ENCODE peak calls at places on chromosomes 16 and 17, in five cellular contexts. R, M, F, L and W are unnamed samples.

GRCh38 chr16:23452221-23452571 is 793 bp downstream of the COG7 start:
- DNase-seq in R (no peak), M (no peak), F (no peak), L (no peak), W (no peak)

GRCh38 chr17:75919611-75920010 is 14.9 kb upstream of the MRPL38 start:
- DNase-seq in R (no peak), M (no peak), F (no peak), L (no peak), W (no peak)

GRCh38 chr17:64118452-64118979 is 11.4 kb downstream of the ERN1 start:
- DNase-seq in R (no peak), M (peak; percentile 74), F (no peak), L (no peak), W (peak; percentile 44)

GRCh38 chr17:57566724-57567123 is 178.4 kb downstream of the CCDC182 start:
- DNase-seq in R (no peak), M (no peak), F (peak; percentile 43), L (no peak), W (no peak)

GRCh38 chr17:55730380-55730779 is 7.7 kb upstream of the TMEM100 start:
- DNase-seq in R (no peak), M (no peak), F (no peak), L (no peak), W (no peak)

GRCh38 chr16:81521141-81521626 is 76.6 kb downstream of the CMIP start:
- DNase-seq in R (peak; percentile 62), M (no peak), F (no peak), L (no peak), W (no peak)

GRCh38 chr16:13919330-13919682 is 648 bp upstream of the ERCC4 start:
- DNase-seq in R (no peak), M (no peak), F (no peak), L (no peak), W (no peak)

GRCh38 chr17:80502578-80502877 is 26.1 kb upstream of the NPTX1 start:
- DNase-seq in R (no peak), M (no peak), F (no peak), L (no peak), W (no peak)

GRCh38 chr16:64878964-64879363 is 242.9 kb downstream of the CDH11 start:
- DNase-seq in R (no peak), M (no peak), F (peak; percentile 86), L (no peak), W (no peak)

DNA sequence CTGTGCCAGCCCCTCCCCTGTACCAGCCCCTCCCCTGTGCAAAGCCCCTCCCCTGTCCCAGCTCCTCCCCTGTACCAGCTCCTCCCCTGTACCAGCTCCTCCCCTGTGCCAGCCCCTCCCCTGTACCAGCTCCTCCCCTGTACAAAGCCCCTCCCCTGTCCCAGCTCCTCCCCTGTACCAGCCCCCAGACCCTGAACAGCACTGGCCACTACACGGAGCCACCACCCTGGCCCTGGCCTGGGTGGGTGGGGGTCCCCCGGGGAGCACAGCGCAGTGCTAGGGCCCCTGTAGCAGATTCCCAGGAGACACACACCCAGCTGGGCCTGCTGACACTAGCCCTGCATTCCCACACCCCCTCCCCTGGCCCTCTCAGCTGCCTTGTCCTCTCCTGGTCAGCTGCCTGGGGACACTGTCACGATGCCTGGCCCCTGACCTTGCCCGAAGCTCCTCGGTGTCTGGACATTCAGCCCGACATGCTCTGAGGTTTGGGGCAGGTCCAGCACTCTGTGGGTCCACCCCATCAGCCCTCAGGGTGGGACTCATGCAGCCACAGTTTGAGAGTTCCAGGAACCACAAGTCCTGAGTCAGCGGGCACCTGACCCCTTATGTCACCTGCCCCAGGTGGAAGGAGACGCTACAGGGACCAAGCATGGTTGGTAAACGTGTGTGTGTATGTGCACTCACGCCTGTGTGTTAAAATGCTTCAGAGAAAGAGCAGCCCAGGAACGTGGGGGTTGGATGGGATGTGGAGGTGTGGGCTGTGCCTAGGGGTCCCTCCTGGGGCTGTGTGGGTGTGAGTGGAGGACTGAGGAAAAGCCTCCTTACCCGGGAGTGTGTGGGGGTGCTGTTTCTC is 114.2 kb downstream of the METRNL start:
- DNase-seq in R (peak; percentile 78), M (peak; percentile 47), F (no peak), L (no peak), W (peak; percentile 20)
- H3K9me3 ChIP-seq in R (no peaks in the 10 kb centered on the region), M (peaks cover 1% of the 10 kb centered on the region), F (no peaks in the 10 kb centered on the region), L (peaks cover 11% of the 10 kb centered on the region), W (peaks cover 1% of the 10 kb centered on the region)

DNA sequence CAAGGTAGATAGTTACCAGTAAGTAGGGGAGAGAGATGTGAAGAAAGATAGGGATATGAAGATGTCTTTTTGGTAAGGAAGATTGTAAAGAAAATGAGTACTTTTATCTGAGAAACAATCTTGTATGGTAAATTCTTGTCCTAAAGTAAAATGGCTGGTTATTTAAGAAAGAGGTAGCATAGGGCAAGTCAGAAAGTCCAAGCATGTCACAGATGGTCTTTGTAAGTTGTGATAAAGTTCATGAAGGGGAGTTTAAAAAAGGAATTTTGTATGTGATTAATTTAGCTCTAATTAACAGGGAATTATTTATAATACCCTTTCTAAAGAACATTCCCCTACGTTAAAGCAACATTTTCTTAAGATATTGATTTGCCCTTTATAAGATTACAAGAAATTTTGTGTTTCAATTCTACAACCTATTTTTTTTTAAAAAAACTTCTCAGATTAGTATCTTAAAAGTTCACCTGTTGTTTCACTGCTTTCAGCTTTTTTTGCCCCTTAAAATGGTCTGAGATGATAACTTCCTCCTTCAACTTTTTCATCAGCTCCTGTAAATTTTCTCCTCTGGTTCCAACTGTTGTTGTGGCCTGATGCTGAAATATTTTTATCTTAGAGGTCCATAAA is 16.2 kb upstream of the CPHXL start:
- DNase-seq in R (no peak), M (no peak), F (no peak), L (no peak), W (no peak)
- H3K9me3 ChIP-seq in R (no peaks in the 10 kb centered on the region), M (peaks cover 4% of the 10 kb centered on the region), F (no peaks in the 10 kb centered on the region), L (peaks cover 9% of the 10 kb centered on the region), W (peaks cover 19% of the 10 kb centered on the region)

DNA sequence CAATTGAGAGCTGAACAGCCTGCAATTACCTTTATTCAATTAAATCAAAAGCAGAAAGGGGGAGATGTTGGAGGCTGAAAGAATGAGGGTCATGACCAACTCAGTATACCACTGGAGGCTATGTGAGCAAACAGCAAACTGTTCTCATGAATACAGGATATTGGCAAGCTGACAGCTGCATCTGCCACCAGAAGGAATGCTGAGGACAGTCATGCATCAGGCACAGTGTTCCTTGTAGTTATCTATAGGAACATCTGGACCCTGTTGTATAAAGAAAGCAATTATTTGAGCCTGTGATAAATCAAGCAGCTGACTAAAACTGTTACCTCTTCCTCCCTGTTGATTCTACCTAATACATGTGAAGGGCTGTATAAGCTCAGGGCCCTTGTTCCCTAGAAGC is 2064.6 kb downstream of the TP53TG3F start:
- DNase-seq in R (no peak), M (no peak), F (no peak), L (no peak), W (no peak)
- H3K9me3 ChIP-seq in R (no peaks in the 10 kb centered on the region), M (peaks cover 13% of the 10 kb centered on the region), F (peaks cover 10% of the 10 kb centered on the region), L (peaks cover 3% of the 10 kb centered on the region), W (no peaks in the 10 kb centered on the region)

GRCh38 chr16:35192993-35193392 is 1733.6 kb downstream of the TP53TG3F start:
- DNase-seq in R (no peak), M (no peak), F (no peak), L (no peak), W (no peak)
- H3K9me3 ChIP-seq in R (no peaks in the 10 kb centered on the region), M (peaks cover 15% of the 10 kb centered on the region), F (no peaks in the 10 kb centered on the region), L (peaks cover 2% of the 10 kb centered on the region), W (no peaks in the 10 kb centered on the region)

GRCh38 chr17:27181935-27182334 is 112.0 kb upstream of the WSB1 start:
- DNase-seq in R (no peak), M (no peak), F (no peak), L (no peak), W (no peak)

GRCh38 chr17:27180322-27180721 is 113.6 kb upstream of the WSB1 start:
- DNase-seq in R (no peak), M (no peak), F (no peak), L (no peak), W (no peak)
- H3K9me3 ChIP-seq in R (no peaks in the 10 kb centered on the region), M (peaks cover 2% of the 10 kb centered on the region), F (no peaks in the 10 kb centered on the region), L (no peaks in the 10 kb centered on the region), W (peaks cover 32% of the 10 kb centered on the region)

DNA sequence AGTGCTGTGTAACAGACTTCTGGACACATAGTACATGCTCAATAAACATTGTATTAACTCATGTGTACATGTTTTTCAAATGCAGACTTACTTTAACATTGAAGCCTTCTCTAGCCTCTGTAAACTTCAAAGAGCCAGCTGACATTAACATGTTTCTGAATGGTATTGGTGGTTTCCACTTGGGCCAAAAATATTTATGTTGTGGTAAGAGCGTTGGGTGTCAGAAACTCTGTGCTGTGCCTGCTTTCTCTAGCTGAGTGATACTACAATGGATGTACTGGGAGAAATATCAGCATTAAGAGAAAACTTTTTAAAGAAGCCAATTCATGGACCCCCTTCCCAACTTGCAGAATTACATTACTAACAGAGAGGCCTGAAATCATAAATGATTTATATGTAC is 1951.7 kb downstream of the TP53TG3F start:
- DNase-seq in R (no peak), M (no peak), F (no peak), L (no peak), W (no peak)
- H3K9me3 ChIP-seq in R (peaks cover 2% of the 10 kb centered on the region), M (peaks cover 8% of the 10 kb centered on the region), F (no peaks in the 10 kb centered on the region), L (peaks cover 2% of the 10 kb centered on the region), W (peaks cover 16% of the 10 kb centered on the region)